ENCODE peak calls at places on chromosomes 3 and 15, in seven cellular contexts. One of them, this sample, is unnamed.

GRCh38 chr3:66195347-66195783 is 25.4 kb upstream of the SLC25A26 start:
- DNase-seq in fibroblast of pulmonary artery: peak
- DNase-seq in cardiac fibroblast: peak
- DNase-seq in keratinocyte: no peak
- DNase-seq in A549: no peak
- DNase-seq in coronary artery: no peak
- DNase-seq in body of pancreas: peak
- DNase-seq in this sample: peak

GRCh38 chr15:90680371-90680935 is 36.7 kb upstream of the BLM start:
- DNase-seq in A549: no peak
- DNase-seq in cardiac fibroblast: peak
- DNase-seq in fibroblast of pulmonary artery: peak
- DNase-seq in coronary artery: no peak
- DNase-seq in keratinocyte: peak
- DNase-seq in body of pancreas: no peak
- DNase-seq in this sample: peak

GRCh38 chr3:149898771-149899170 is 71.9 kb downstream of the PFN2 start:
- DNase-seq in body of pancreas: no peak
- DNase-seq in coronary artery: no peak
- DNase-seq in A549: no peak
- DNase-seq in fibroblast of pulmonary artery: peak
- DNase-seq in keratinocyte: no peak
- DNase-seq in cardiac fibroblast: peak
- DNase-seq in this sample: peak

GRCh38 chr3:66297260-66297863 is 76.6 kb downstream of the SLC25A26 start:
- DNase-seq in A549: no peak
- DNase-seq in keratinocyte: no peak
- DNase-seq in cardiac fibroblast: peak
- DNase-seq in coronary artery: no peak
- DNase-seq in fibroblast of pulmonary artery: peak
- DNase-seq in body of pancreas: no peak
- DNase-seq in this sample: peak

GRCh38 chr15:81899730-81900129 is 146.1 kb downstream of the MEX3B start:
- DNase-seq in body of pancreas: no peak
- DNase-seq in coronary artery: no peak
- DNase-seq in keratinocyte: no peak
- DNase-seq in fibroblast of pulmonary artery: no peak
- DNase-seq in A549: no peak
- DNase-seq in cardiac fibroblast: no peak
- DNase-seq in this sample: no peak

GRCh38 chr15:99404454-99404853 is 153.2 kb downstream of the LRRC28 start:
- DNase-seq in A549: no peak
- DNase-seq in fibroblast of pulmonary artery: no peak
- DNase-seq in body of pancreas: no peak
- DNase-seq in coronary artery: no peak
- DNase-seq in cardiac fibroblast: no peak
- DNase-seq in keratinocyte: no peak
- DNase-seq in this sample: no peak

GRCh38 chr3:55910543-55910942 is 423.4 kb upstream of the WNT5A start:
- DNase-seq in coronary artery: no peak
- DNase-seq in A549: no peak
- DNase-seq in cardiac fibroblast: no peak
- DNase-seq in fibroblast of pulmonary artery: no peak
- DNase-seq in keratinocyte: no peak
- DNase-seq in body of pancreas: no peak
- DNase-seq in this sample: no peak

GRCh38 chr3:159191454-159191853 is 389.6 kb downstream of the MFSD1 start:
- DNase-seq in fibroblast of pulmonary artery: peak
- DNase-seq in cardiac fibroblast: peak
- DNase-seq in A549: peak
- DNase-seq in coronary artery: no peak
- DNase-seq in body of pancreas: no peak
- DNase-seq in keratinocyte: no peak
- DNase-seq in this sample: peak

GRCh38 chr3:146638718-146639117 is 33.6 kb upstream of the PLSCR5 start:
- DNase-seq in body of pancreas: no peak
- DNase-seq in cardiac fibroblast: no peak
- DNase-seq in keratinocyte: no peak
- DNase-seq in A549: no peak
- DNase-seq in fibroblast of pulmonary artery: peak
- DNase-seq in coronary artery: no peak
- DNase-seq in this sample: no peak

GRCh38 chr3:124832782-124833709 is 54.1 kb downstream of the ITGB5 start:
- DNase-seq in A549: no peak
- DNase-seq in coronary artery: no peak
- DNase-seq in body of pancreas: no peak
- DNase-seq in fibroblast of pulmonary artery: peak
- DNase-seq in keratinocyte: no peak
- DNase-seq in cardiac fibroblast: peak
- DNase-seq in this sample: peak

GRCh38 chr3:179088306-179088705 is 16.7 kb upstream of the ZMAT3 start:
- DNase-seq in body of pancreas: no peak
- DNase-seq in coronary artery: no peak
- DNase-seq in fibroblast of pulmonary artery: no peak
- DNase-seq in keratinocyte: no peak
- DNase-seq in A549: peak
- DNase-seq in cardiac fibroblast: no peak
- DNase-seq in this sample: no peak

GRCh38 chr3:188137062-188137461 is 16.9 kb upstream of the LPP start:
- DNase-seq in fibroblast of pulmonary artery: no peak
- DNase-seq in body of pancreas: no peak
- DNase-seq in A549: no peak
- DNase-seq in keratinocyte: no peak
- DNase-seq in cardiac fibroblast: no peak
- DNase-seq in coronary artery: no peak
- DNase-seq in this sample: peak

GRCh38 chr15:36571301-36571700 is 8.1 kb upstream of the CDIN1 start:
- DNase-seq in A549: no peak
- DNase-seq in keratinocyte: no peak
- DNase-seq in coronary artery: no peak
- DNase-seq in fibroblast of pulmonary artery: no peak
- DNase-seq in cardiac fibroblast: no peak
- DNase-seq in body of pancreas: no peak
- DNase-seq in this sample: no peak

GRCh38 chr3:188584162-188584529 is 430.2 kb downstream of the LPP start:
- DNase-seq in fibroblast of pulmonary artery: peak
- DNase-seq in body of pancreas: no peak
- DNase-seq in keratinocyte: no peak
- DNase-seq in A549: peak
- DNase-seq in cardiac fibroblast: peak
- DNase-seq in coronary artery: no peak
- DNase-seq in this sample: peak

GRCh38 chr3:184050217-184050847 is 2.5 kb upstream of the HTR3C start:
- DNase-seq in keratinocyte: no peak
- DNase-seq in body of pancreas: no peak
- DNase-seq in coronary artery: no peak
- DNase-seq in fibroblast of pulmonary artery: no peak
- DNase-seq in cardiac fibroblast: no peak
- DNase-seq in A549: no peak
- DNase-seq in this sample: no peak

GRCh38 chr3:142278451-142278850 is 53.1 kb upstream of the GK5 start:
- DNase-seq in body of pancreas: no peak
- DNase-seq in keratinocyte: no peak
- DNase-seq in coronary artery: no peak
- DNase-seq in fibroblast of pulmonary artery: peak
- DNase-seq in A549: no peak
- DNase-seq in cardiac fibroblast: peak
- DNase-seq in this sample: no peak

GRCh38 chr3:28916713-28917499 is 364.0 kb upstream of the RBMS3 start:
- DNase-seq in body of pancreas: peak
- DNase-seq in coronary artery: peak
- DNase-seq in cardiac fibroblast: peak
- DNase-seq in keratinocyte: no peak
- DNase-seq in fibroblast of pulmonary artery: peak
- DNase-seq in A549: peak
- DNase-seq in this sample: peak

GRCh38 chr3:98630416-98630815 is 37.0 kb upstream of the CPOX start:
- DNase-seq in body of pancreas: no peak
- DNase-seq in A549: no peak
- DNase-seq in cardiac fibroblast: no peak
- DNase-seq in keratinocyte: no peak
- DNase-seq in fibroblast of pulmonary artery: no peak
- DNase-seq in coronary artery: no peak
- DNase-seq in this sample: no peak

GRCh38 chr3:14947886-14948608 is 664 bp downstream of the NR2C2 start:
- DNase-seq in body of pancreas: peak
- DNase-seq in cardiac fibroblast: peak
- DNase-seq in keratinocyte: peak
- DNase-seq in A549: peak
- DNase-seq in fibroblast of pulmonary artery: peak
- DNase-seq in coronary artery: peak
- DNase-seq in this sample: peak
- H3K4me3 ChIP-seq in body of pancreas: peak
- H3K4me3 ChIP-seq in cardiac fibroblast: peak
- H3K4me3 ChIP-seq in keratinocyte: peak
- H3K4me3 ChIP-seq in A549: peak
- H3K4me3 ChIP-seq in fibroblast of pulmonary artery: peak
- H3K4me3 ChIP-seq in coronary artery: peak
- H3K4me3 ChIP-seq in this sample: peak

DNA sequence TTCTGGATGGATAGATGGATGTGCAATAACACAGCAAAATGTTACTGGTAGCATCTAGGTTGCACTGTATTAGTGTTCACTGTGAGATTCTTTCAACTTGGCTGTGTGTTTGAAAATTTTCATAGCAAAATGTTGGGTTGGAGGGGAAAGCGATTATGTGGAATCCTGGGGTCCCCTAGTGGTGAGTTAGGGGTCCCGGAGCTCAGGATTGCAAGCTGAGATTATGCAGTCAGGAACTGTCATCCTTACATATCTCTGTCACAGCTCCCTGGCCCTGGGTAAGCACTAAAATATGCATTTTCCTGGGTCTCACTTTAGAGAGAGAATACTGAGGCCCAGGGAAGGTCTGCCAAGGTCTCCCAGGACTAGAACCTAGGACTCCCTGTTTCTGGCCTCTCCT is 77.2 kb downstream of the CEMIP start:
- DNase-seq in coronary artery: no peak
- DNase-seq in keratinocyte: no peak
- DNase-seq in body of pancreas: no peak
- DNase-seq in cardiac fibroblast: no peak
- DNase-seq in A549: no peak
- DNase-seq in fibroblast of pulmonary artery: no peak
- DNase-seq in this sample: no peak
- TF ChIP-seq CTCF in coronary artery: no peak
- TF ChIP-seq CTCF in keratinocyte: peak
- TF ChIP-seq CTCF in body of pancreas: no peak
- TF ChIP-seq CTCF in cardiac fibroblast: no peak
- TF ChIP-seq CTCF in A549: peak
- TF ChIP-seq CTCF in fibroblast of pulmonary artery: peak
- TF ChIP-seq CTCF in this sample: peak

GRCh38 chr3:128353991-128354687 is 112.6 kb downstream of the DNAJB8 start:
- DNase-seq in cardiac fibroblast: peak
- DNase-seq in keratinocyte: no peak
- DNase-seq in body of pancreas: no peak
- DNase-seq in fibroblast of pulmonary artery: peak
- DNase-seq in A549: no peak
- DNase-seq in coronary artery: no peak
- DNase-seq in this sample: peak

GRCh38 chr3:128353361-128353965 is 113.2 kb downstream of the DNAJB8 start:
- DNase-seq in A549: no peak
- DNase-seq in cardiac fibroblast: no peak
- DNase-seq in coronary artery: no peak
- DNase-seq in body of pancreas: no peak
- DNase-seq in fibroblast of pulmonary artery: no peak
- DNase-seq in keratinocyte: no peak
- DNase-seq in this sample: peak

GRCh38 chr3:128354788-128355548 is 111.7 kb downstream of the DNAJB8 start:
- DNase-seq in A549: no peak
- DNase-seq in keratinocyte: no peak
- DNase-seq in coronary artery: no peak
- DNase-seq in cardiac fibroblast: no peak
- DNase-seq in body of pancreas: peak
- DNase-seq in fibroblast of pulmonary artery: no peak
- DNase-seq in this sample: no peak

GRCh38 chr3:128357538-128357937 is 109.2 kb downstream of the DNAJB8 start:
- DNase-seq in body of pancreas: no peak
- DNase-seq in cardiac fibroblast: no peak
- DNase-seq in coronary artery: no peak
- DNase-seq in keratinocyte: no peak
- DNase-seq in A549: no peak
- DNase-seq in fibroblast of pulmonary artery: no peak
- DNase-seq in this sample: no peak

DNA sequence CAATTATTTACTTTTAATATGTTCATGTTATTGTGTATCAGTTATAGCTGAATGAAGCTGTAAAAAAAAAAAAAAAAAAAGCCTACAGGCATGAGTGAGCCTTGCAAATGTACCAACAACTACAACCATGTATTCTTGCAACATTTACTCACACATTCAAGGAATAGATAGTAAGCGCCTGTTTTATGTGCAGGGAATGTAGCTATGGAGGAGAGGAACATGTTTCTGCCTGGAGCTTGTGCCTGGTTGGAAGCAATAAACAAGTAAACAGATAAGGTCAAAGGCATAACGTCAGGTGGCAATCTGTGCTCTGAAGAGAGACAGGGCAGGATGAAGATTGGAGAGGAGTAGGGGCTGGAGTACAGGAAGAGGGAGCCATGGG is 111.2 kb downstream of the DNAJB8 start:
- DNase-seq in cardiac fibroblast: no peak
- DNase-seq in body of pancreas: no peak
- DNase-seq in fibroblast of pulmonary artery: no peak
- DNase-seq in keratinocyte: no peak
- DNase-seq in coronary artery: no peak
- DNase-seq in A549: no peak
- DNase-seq in this sample: peak
- H3K4me3 ChIP-seq in cardiac fibroblast: no peak
- H3K4me3 ChIP-seq in body of pancreas: no peak
- H3K4me3 ChIP-seq in fibroblast of pulmonary artery: no peak
- H3K4me3 ChIP-seq in keratinocyte: no peak
- H3K4me3 ChIP-seq in coronary artery: no peak
- H3K4me3 ChIP-seq in A549: no peak
- H3K4me3 ChIP-seq in this sample: no peak

DNA sequence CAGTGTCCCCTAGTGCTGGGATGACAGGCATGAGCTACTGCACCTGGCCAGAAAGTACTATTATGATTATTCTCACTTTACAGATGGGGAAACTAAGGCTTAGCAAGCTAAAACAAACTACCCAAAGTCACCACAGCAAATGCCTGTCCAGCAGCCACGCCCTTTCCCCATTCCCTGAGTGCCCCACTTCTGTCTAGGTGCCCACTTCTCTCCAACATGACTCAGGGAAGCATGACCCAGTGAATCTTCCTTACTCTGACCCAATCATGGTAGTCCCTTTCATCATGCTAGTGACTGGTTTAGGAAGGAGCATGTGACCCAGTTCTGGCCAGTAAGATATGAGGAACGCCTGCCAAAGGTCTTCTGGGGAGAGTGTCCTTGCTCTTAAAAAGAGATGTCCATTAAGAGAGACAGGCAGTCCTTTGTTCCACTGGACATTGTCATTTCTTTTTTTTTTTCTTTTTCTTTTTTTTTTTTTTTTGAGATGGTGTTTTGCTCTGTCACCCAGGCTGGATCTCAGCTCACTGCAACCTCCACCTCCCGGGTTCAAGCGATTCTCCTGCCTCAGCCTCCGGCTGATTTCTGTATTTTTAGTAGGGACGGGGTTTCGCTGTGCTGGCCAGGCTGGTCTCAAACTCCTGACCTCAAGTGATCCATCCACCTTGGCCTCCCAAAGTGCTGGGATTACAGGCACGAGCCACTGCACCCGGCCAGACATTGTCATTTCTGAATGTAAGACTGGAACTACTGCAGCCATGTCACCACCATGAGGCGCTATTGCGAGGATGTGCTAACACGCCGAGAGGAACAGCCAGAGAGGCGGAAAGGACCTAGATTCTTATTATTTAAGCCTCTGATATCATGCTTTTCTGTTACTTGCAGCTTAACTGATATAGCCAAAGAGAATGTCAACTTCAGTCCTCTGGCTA is 19.8 kb downstream of the MEGF11 start:
- DNase-seq in fibroblast of pulmonary artery: no peak
- DNase-seq in cardiac fibroblast: no peak
- DNase-seq in keratinocyte: no peak
- DNase-seq in A549: peak
- DNase-seq in body of pancreas: no peak
- DNase-seq in coronary artery: no peak
- DNase-seq in this sample: no peak
- TF ChIP-seq CTCF in fibroblast of pulmonary artery: no peak
- TF ChIP-seq CTCF in cardiac fibroblast: no peak
- TF ChIP-seq CTCF in keratinocyte: peak
- TF ChIP-seq CTCF in A549: peak
- TF ChIP-seq CTCF in body of pancreas: no peak
- TF ChIP-seq CTCF in coronary artery: no peak
- TF ChIP-seq CTCF in this sample: no peak